ENCODE peak calls at places on chromosomes 6 and 20, in five cellular contexts. Y is neural progenitor cell, O is A549, X is GM12878, C is fibroblast of lung. E is an unnamed sample.

GRCh38 chr6:46022110-46022948 is 6.7 kb upstream of the CLIC5 start:
- DNase-seq in O (no peak), Y (no peak), X (no peak), C (no peak), E (no peak)

GRCh38 chr6:121823437-121823851 is 388.0 kb downstream of the GJA1 start:
- DNase-seq in Y (peak; percentile 65), C (peak; percentile 89), O (peak; percentile 35), X (no peak), E (no peak)

GRCh38 chr6:129709451-129709908 is 497 bp downstream of the ARHGAP18 start:
- DNase-seq in C (peak; percentile 61), X (no peak), Y (no peak), O (no peak), E (peak; percentile 36)

GRCh38 chr6:159098636-159099106 is 53.9 kb upstream of the TAGAP start:
- DNase-seq in O (no peak), Y (no peak), X (no peak), C (no peak), E (peak; percentile 64)

GRCh38 chr6:3867616-3868502 is 18.7 kb downstream of the FAM50B start:
- DNase-seq in Y (no peak), X (no peak), C (peak; percentile 44), O (no peak), E (no peak)

GRCh38 chr20:33191484-33191883 is 23.5 kb downstream of the BPIFA2 start:
- DNase-seq in Y (no peak), O (no peak), C (no peak), X (no peak), E (no peak)

GRCh38 chr20:63224272-63225081 is 8.5 kb upstream of the YTHDF1 start:
- DNase-seq in X (no peak), C (peak; percentile 77), O (peak; percentile 91), Y (peak; percentile 58), E (no peak)

GRCh38 chr20:32966881-32967781 is 37.1 kb downstream of the SUN5 start:
- DNase-seq in Y (no peak), O (no peak), C (no peak), X (peak; percentile 41), E (no peak)

GRCh38 chr6:169589293-169589692 is 112.5 kb downstream of the WDR27 start:
- DNase-seq in Y (no peak), O (no peak), C (peak; percentile 85), X (no peak), E (peak; percentile 23)

GRCh38 chr6:33419580-33420492 is at the start of gene SYNGAP1:
- DNase-seq in X (no peak), Y (peak; percentile 78), C (peak; percentile 74), O (no peak), E (peak; percentile 27)

GRCh38 chr6:27757307-27757706 is 154.9 kb downstream of the OR2B2 start:
- DNase-seq in X (no peak), C (no peak), Y (peak; percentile 68), O (no peak), E (no peak)

GRCh38 chr6:48919555-48919954 is 543.5 kb downstream of the MMUT start:
- DNase-seq in X (no peak), O (no peak), C (no peak), Y (no peak), E (no peak)

GRCh38 chr6:151021878-151022277 is 156.4 kb downstream of the MTHFD1L start:
- DNase-seq in X (no peak), O (no peak), C (peak; percentile 17), Y (no peak), E (no peak)

GRCh38 chr20:56429941-56430340 is 17.9 kb downstream of the CASS4 start:
- DNase-seq in C (no peak), X (no peak), O (no peak), Y (no peak), E (no peak)

GRCh38 chr6:135260612-135261011 is 79.5 kb downstream of the MYB start:
- DNase-seq in Y (no peak), X (no peak), O (no peak), C (no peak), E (no peak)

GRCh38 chr20:32945710-32946221 is 58.5 kb downstream of the SUN5 start:
- DNase-seq in O (no peak), Y (peak; percentile 61), X (no peak), C (peak; percentile 7), E (peak; percentile 43)

GRCh38 chr6:37171141-37171969 is 1.4 kb downstream of the PIM1 start:
- DNase-seq in X (no peak), Y (peak; percentile 64), O (no peak), C (peak; percentile 76), E (peak; percentile 54)

GRCh38 chr6:127914240-127914639 is 13.4 kb upstream of the THEMIS start:
- DNase-seq in C (peak; percentile 18), O (no peak), X (no peak), Y (no peak), E (no peak)

GRCh38 chr20:38839563-38839962 is 34.1 kb downstream of the PPP1R16B start:
- DNase-seq in C (no peak), X (no peak), O (no peak), Y (no peak), E (no peak)

GRCh38 chr20:19314619-19315018 is 102.2 kb downstream of the SLC24A3 start:
- DNase-seq in X (no peak), O (no peak), C (no peak), Y (no peak), E (no peak)

GRCh38 chr6:53547166-53547814 is 2.4 kb upstream of the GCLC start:
- DNase-seq in X (no peak), C (no peak), O (no peak), Y (peak; percentile 48), E (no peak)

GRCh38 chr20:63153254-63154221 is 62.4 kb downstream of the YTHDF1 start:
- DNase-seq in X (no peak), Y (no peak), O (no peak), C (no peak), E (no peak)

GRCh38 chr6:113329942-113330897 is 526.9 kb upstream of the MARCKS start:
- DNase-seq in Y (no peak), C (no peak), X (no peak), O (no peak), E (no peak)

GRCh38 chr6:160198577-160199211 is 59.9 kb downstream of the SLC22A2 start:
- DNase-seq in X (no peak), O (peak; percentile 30), Y (no peak), C (peak; percentile 51), E (no peak)

DNA sequence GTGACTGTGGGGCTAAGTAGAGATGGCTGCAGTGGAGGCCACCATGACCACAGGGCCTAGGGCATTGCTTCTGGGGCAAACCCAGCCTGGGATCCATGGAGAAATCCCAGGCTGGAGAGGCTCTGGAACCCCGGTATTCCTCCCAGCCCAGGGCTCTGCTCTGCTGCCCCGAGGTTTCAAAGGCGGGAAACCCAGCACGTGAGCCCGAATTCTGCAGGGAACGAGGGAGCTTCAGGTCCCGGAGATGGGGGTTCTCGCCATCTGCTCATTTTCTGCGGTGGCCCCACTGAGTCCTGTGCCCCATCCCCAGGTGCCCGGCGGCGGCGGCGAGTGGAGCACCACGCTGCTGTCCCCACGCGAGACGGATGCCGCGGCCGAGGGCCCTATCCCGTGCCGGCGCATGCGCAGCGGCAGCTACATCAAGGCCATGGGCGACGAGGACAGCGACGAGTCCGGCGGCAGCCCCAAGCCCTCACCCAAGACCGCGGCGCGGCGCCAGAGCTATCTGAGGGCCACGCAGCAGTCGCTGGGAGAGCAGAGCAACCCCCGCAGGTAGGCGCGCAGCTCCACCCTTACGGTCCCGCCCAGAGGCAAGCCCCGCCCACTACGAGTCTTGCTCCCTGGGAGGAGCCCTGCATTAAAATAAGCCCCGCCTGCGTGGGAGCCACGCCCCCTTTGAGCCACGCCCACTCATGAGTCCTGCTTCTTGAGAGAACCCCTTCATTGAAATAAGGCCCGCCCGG is 105.3 kb upstream of the MYL9 start:
- DNase-seq in C (peak; percentile 44), O (peak; percentile 89), Y (peak; percentile 75), X (no peak), E (peak; percentile 53)
- H3K4me2 ChIP-seq in C (peak overlapping the region; percentile 13), O (peak overlapping the region; percentile 84), Y (peak overlapping the region; percentile 16), X (peak overlapping the region; percentile 50), E (no peak overlapping the region)

GRCh38 chr6:6811151-6812002 is 222.9 kb downstream of the LY86 start:
- DNase-seq in O (peak; percentile 71), X (no peak), C (peak; percentile 74), Y (peak; percentile 47), E (no peak)

GRCh38 chr6:6806793-6807518 is 218.4 kb downstream of the LY86 start:
- DNase-seq in Y (no peak), C (no peak), X (no peak), O (no peak), E (no peak)

GRCh38 chr6:6810727-6811126 is 222.2 kb downstream of the LY86 start:
- DNase-seq in X (no peak), C (no peak), Y (no peak), O (no peak), E (no peak)

GRCh38 chr6:6808343-6808742 is 219.8 kb downstream of the LY86 start:
- DNase-seq in X (no peak), C (no peak), Y (no peak), O (no peak), E (no peak)

GRCh38 chr6:6808915-6809314 is 220.4 kb downstream of the LY86 start:
- DNase-seq in C (no peak), O (no peak), X (no peak), Y (no peak), E (no peak)
- H3K4me1 ChIP-seq in C (peaks cover 2% of the 10 kb centered on the region), O (peaks cover 17% of the 10 kb centered on the region), X (peaks cover 36% of the 10 kb centered on the region), Y (peaks cover 29% of the 10 kb centered on the region), E (no peaks in the 10 kb centered on the region)

GRCh38 chr20:47761478-47762047 is 23.7 kb downstream of the SULF2 start:
- DNase-seq in C (no peak), O (no peak), Y (peak; percentile 72), X (no peak), E (no peak)
- H3K4me2 ChIP-seq in C (no peak overlapping the region), O (no peak overlapping the region), Y (peak overlapping the region; percentile 59), X (no peak overlapping the region), E (no peak overlapping the region)

GRCh38 chr20:1673424-1673823 is 15.8 kb upstream of the SIRPG start:
- DNase-seq in O (no peak), Y (peak; percentile 61), C (no peak), X (no peak), E (no peak)

GRCh38 chr20:1672728-1673127 is 15.1 kb upstream of the SIRPG start:
- DNase-seq in Y (no peak), X (no peak), C (no peak), O (no peak), E (no peak)

GRCh38 chr20:1674361-1674760 is 16.8 kb upstream of the SIRPG start:
- DNase-seq in O (no peak), Y (no peak), C (no peak), X (no peak), E (no peak)

GRCh38 chr20:1669304-1669703 is 11.7 kb upstream of the SIRPG start:
- DNase-seq in Y (no peak), C (peak; percentile 18), X (no peak), O (peak; percentile 7), E (no peak)

DNA sequence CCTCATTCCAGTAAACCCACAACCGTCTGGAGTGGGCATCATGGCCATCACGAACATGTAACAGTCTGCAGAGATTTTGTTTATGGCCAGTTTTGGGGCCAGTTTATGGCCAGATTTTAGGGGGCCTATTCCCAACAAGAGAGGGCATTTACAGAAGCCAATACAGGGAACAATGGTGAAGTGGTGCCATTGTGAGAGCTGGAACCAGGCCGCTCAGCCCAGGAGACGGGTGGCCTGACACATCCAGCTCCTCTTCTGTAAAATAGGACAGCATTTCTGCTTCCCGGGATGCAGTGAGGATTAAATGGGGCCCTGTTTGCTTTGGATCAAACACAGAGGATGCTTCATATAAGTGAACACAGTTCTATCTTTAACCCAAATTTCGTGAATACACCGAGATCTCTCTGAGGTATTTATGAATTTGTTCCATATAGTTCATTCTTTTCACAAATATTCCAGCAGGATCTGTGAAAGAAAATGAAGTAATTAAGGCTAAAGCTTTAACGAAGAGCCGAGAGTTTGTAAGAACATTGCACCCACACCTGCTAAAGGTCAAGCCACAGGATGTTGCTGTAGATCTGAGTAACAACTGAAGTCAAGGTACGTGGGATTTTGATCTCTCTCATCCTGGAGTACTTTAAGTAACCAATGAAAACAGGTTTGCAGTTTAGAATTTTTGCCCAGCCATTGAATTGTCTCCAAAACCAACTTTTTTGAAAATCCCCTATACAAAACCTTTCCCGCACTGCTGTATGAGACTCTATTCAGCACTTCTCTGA is 14.5 kb upstream of the SIRPG start:
- DNase-seq in O (no peak), C (no peak), Y (no peak), X (no peak), E (no peak)
- H3K4me1 ChIP-seq in O (no peaks in the 10 kb centered on the region), C (no peaks in the 10 kb centered on the region), Y (peaks cover 18% of the 10 kb centered on the region), X (peaks cover 5% of the 10 kb centered on the region), E (no peaks in the 10 kb centered on the region)

E was measured in OCI-LY7.